ENCODE peak calls at places on chromosome 13, in six cellular contexts. One of them, this sample, is unnamed.

GRCh38 chr13:111855786-111856185 is 211.2 kb upstream of the SOX1 start:
- DNase-seq in CD8-positive, alpha-beta memory T cell: no peak
- DNase-seq in stimulated activated CD8-positive, alpha-beta memory T cell treated with anti-CD3 and anti-CD28 coated beads, Interleukin-7, amount 100 ng/mL, for 1 hour: no peak
- DNase-seq in ELF-1: no peak
- DNase-seq in hypothalamus: no peak
- DNase-seq in KBM-7: no peak
- DNase-seq in this sample: no peak

GRCh38 chr13:21673592-21674270 is 2.9 kb downstream of the FGF9 start:
- DNase-seq in CD8-positive, alpha-beta memory T cell: peak; percentile 64
- DNase-seq in stimulated activated CD8-positive, alpha-beta memory T cell treated with anti-CD3 and anti-CD28 coated beads, Interleukin-7, amount 100 ng/mL, for 1 hour: no peak
- DNase-seq in ELF-1: peak; percentile 48
- DNase-seq in hypothalamus: no peak
- DNase-seq in KBM-7: peak; percentile 59
- DNase-seq in this sample: peak; percentile 19

GRCh38 chr13:41107584-41108014 is 25.0 kb downstream of the KBTBD6 start:
- DNase-seq in CD8-positive, alpha-beta memory T cell: no peak
- DNase-seq in stimulated activated CD8-positive, alpha-beta memory T cell treated with anti-CD3 and anti-CD28 coated beads, Interleukin-7, amount 100 ng/mL, for 1 hour: no peak
- DNase-seq in ELF-1: no peak
- DNase-seq in hypothalamus: no peak
- DNase-seq in KBM-7: no peak
- DNase-seq in this sample: no peak

GRCh38 chr13:28035146-28035782 is 46.8 kb upstream of the URAD start:
- DNase-seq in CD8-positive, alpha-beta memory T cell: no peak
- DNase-seq in stimulated activated CD8-positive, alpha-beta memory T cell treated with anti-CD3 and anti-CD28 coated beads, Interleukin-7, amount 100 ng/mL, for 1 hour: no peak
- DNase-seq in ELF-1: no peak
- DNase-seq in hypothalamus: no peak
- DNase-seq in KBM-7: no peak
- DNase-seq in this sample: no peak

GRCh38 chr13:101594936-101595335 is 142.5 kb downstream of the ITGBL1 start:
- DNase-seq in CD8-positive, alpha-beta memory T cell: no peak
- DNase-seq in stimulated activated CD8-positive, alpha-beta memory T cell treated with anti-CD3 and anti-CD28 coated beads, Interleukin-7, amount 100 ng/mL, for 1 hour: no peak
- DNase-seq in ELF-1: no peak
- DNase-seq in hypothalamus: no peak
- DNase-seq in KBM-7: no peak
- DNase-seq in this sample: no peak

GRCh38 chr13:39900106-39900750 is 244.8 kb downstream of the COG6 start:
- DNase-seq in CD8-positive, alpha-beta memory T cell: no peak
- DNase-seq in stimulated activated CD8-positive, alpha-beta memory T cell treated with anti-CD3 and anti-CD28 coated beads, Interleukin-7, amount 100 ng/mL, for 1 hour: no peak
- DNase-seq in ELF-1: no peak
- DNase-seq in hypothalamus: no peak
- DNase-seq in KBM-7: no peak
- DNase-seq in this sample: no peak

GRCh38 chr13:35947315-35947714 is 183.9 kb downstream of the DCLK1 start:
- DNase-seq in CD8-positive, alpha-beta memory T cell: no peak
- DNase-seq in stimulated activated CD8-positive, alpha-beta memory T cell treated with anti-CD3 and anti-CD28 coated beads, Interleukin-7, amount 100 ng/mL, for 1 hour: no peak
- DNase-seq in ELF-1: peak; percentile 16
- DNase-seq in hypothalamus: no peak
- DNase-seq in KBM-7: no peak
- DNase-seq in this sample: no peak

GRCh38 chr13:87656311-87656710 is 14.9 kb upstream of the SLITRK5 start:
- DNase-seq in CD8-positive, alpha-beta memory T cell: no peak
- DNase-seq in stimulated activated CD8-positive, alpha-beta memory T cell treated with anti-CD3 and anti-CD28 coated beads, Interleukin-7, amount 100 ng/mL, for 1 hour: no peak
- DNase-seq in ELF-1: no peak
- DNase-seq in hypothalamus: no peak
- DNase-seq in KBM-7: no peak
- DNase-seq in this sample: no peak

GRCh38 chr13:110509971-110510786 is 51.3 kb downstream of the RAB20 start:
- DNase-seq in CD8-positive, alpha-beta memory T cell: no peak
- DNase-seq in stimulated activated CD8-positive, alpha-beta memory T cell treated with anti-CD3 and anti-CD28 coated beads, Interleukin-7, amount 100 ng/mL, for 1 hour: no peak
- DNase-seq in ELF-1: no peak
- DNase-seq in hypothalamus: no peak
- DNase-seq in KBM-7: peak; percentile 83
- DNase-seq in this sample: peak; percentile 98

GRCh38 chr13:109093988-109094387 is 464.6 kb downstream of the MYO16 start:
- DNase-seq in CD8-positive, alpha-beta memory T cell: no peak
- DNase-seq in stimulated activated CD8-positive, alpha-beta memory T cell treated with anti-CD3 and anti-CD28 coated beads, Interleukin-7, amount 100 ng/mL, for 1 hour: no peak
- DNase-seq in ELF-1: no peak
- DNase-seq in hypothalamus: no peak
- DNase-seq in KBM-7: peak; percentile 69
- DNase-seq in this sample: peak; percentile 28

GRCh38 chr13:77728265-77728966 is 30.9 kb downstream of the SLAIN1 start:
- DNase-seq in CD8-positive, alpha-beta memory T cell: no peak
- DNase-seq in stimulated activated CD8-positive, alpha-beta memory T cell treated with anti-CD3 and anti-CD28 coated beads, Interleukin-7, amount 100 ng/mL, for 1 hour: no peak
- DNase-seq in ELF-1: no peak
- DNase-seq in hypothalamus: no peak
- DNase-seq in KBM-7: no peak
- DNase-seq in this sample: no peak